ENCODE peak calls at places on chromosomes 12 and 14, in seven cellular contexts. L is SW 1271; M is retinal pigment epithelial cell; E is SK-N-MC; Y is MCF 10A; F is CD4-positive, alpha-beta memory T cell; N is body of pancreas. G is an unnamed sample.

GRCh38 chr12:105672171-105672570 is 341.7 kb downstream of the C12orf75 start:
- DNase-seq in L (no peak), M (no peak), E (no peak), Y (no peak), F (no peak), N (no peak), G (no peak)

GRCh38 chr14:32939254-32940065 is 781 bp downstream of the NPAS3 start:
- DNase-seq in L (no peak), M (no peak), E (no peak), Y (peak), F (no peak), N (peak), G (peak)

GRCh38 chr14:69615471-69616407 is 4.3 kb downstream of the SUSD6 start:
- DNase-seq in L (no peak), M (no peak), E (no peak), Y (peak), F (peak), N (peak), G (peak)

GRCh38 chr14:73472182-73473114 is 14.1 kb upstream of the NUMB start:
- DNase-seq in L (peak), M (no peak), E (no peak), Y (peak), F (peak), N (no peak), G (no peak)

GRCh38 chr12:95805864-95806669 is 15.5 kb upstream of the NTN4 start:
- DNase-seq in L (peak), M (peak), E (no peak), Y (peak), F (peak), N (no peak), G (no peak)

GRCh38 chr14:40365305-40365704 is 933.1 kb upstream of the FBXO33 start:
- DNase-seq in L (no peak), M (no peak), E (peak), Y (no peak), F (no peak), N (no peak), G (no peak)

GRCh38 chr14:104542871-104543830 is 36.4 kb upstream of the C14orf180 start:
- DNase-seq in L (no peak), M (no peak), E (no peak), Y (no peak), F (no peak), N (no peak), G (no peak)

GRCh38 chr12:97386133-97386581 is 76.4 kb upstream of the RMST start:
- DNase-seq in L (no peak), M (peak), E (no peak), Y (no peak), F (no peak), N (peak), G (no peak)

G was measured in colonic mucosa.